ENCODE peak calls at places on chromosomes 1 and 21, in four cellular contexts. R, A, C and F are unnamed samples.
A peak's percentile ranks its signal among the peaks of the same experiment; 100 is the strongest.

GRCh38 chr1:67479146-67479891 is 49.1 kb upstream of the SERBP1 start:
- DNase-seq in C (no peak), A (peak; percentile 7), R (no peak), F (no peak)

GRCh38 chr21:29189358-29189757 is 58.9 kb downstream of the MAP3K7CL start:
- DNase-seq in C (no peak), R (no peak), A (no peak), F (no peak)

GRCh38 chr1:200959341-200959985 is 64.1 kb downstream of the KIF21B start:
- DNase-seq in A (no peak), C (no peak), R (no peak), F (no peak)

GRCh38 chr1:218257371-218257770 is 27.7 kb upstream of the RRP15 start:
- DNase-seq in C (no peak), A (no peak), R (no peak), F (no peak)

GRCh38 chr1:47696404-47696910 is 258.6 kb downstream of the FOXD2 start:
- DNase-seq in R (no peak), C (no peak), A (no peak), F (peak; percentile 5)

GRCh38 chr1:44557756-44558155 is 116.5 kb downstream of the TMEM53 start:
- DNase-seq in A (no peak), C (no peak), R (no peak), F (no peak)

GRCh38 chr1:53376041-53376461 is 48.2 kb upstream of the LRP8 start:
- DNase-seq in C (no peak), A (peak; percentile 95), R (no peak), F (peak; percentile 97)

GRCh38 chr1:43531453-43531905 is 796 bp downstream of the PTPRF start:
- DNase-seq in C (no peak), R (no peak), A (no peak), F (no peak)

GRCh38 chr1:40909281-40909680 is 47.1 kb upstream of the CITED4 start:
- DNase-seq in R (no peak), A (no peak), C (no peak), F (no peak)

GRCh38 chr1:51494138-51494830 is 24.8 kb downstream of the EPS15 start:
- DNase-seq in R (no peak), A (no peak), C (no peak), F (no peak)

GRCh38 chr1:89632213-89633102 is 462 bp upstream of the LRRC8C start:
- DNase-seq in R (peak; percentile 84), C (peak; percentile 79), A (peak; percentile 37), F (peak; percentile 64)

GRCh38 chr21:35652872-35653271 is 407.5 kb downstream of the SETD4 start:
- DNase-seq in R (no peak), C (no peak), A (no peak), F (no peak)

GRCh38 chr1:240739139-240739538 is 127.2 kb upstream of the GREM2 start:
- DNase-seq in R (no peak), C (no peak), A (no peak), F (no peak)

GRCh38 chr1:37274896-37275631 is 199.3 kb upstream of the ZC3H12A start:
- DNase-seq in R (no peak), A (no peak), C (no peak), F (no peak)

GRCh38 chr1:229203030-229203751 is 67.7 kb upstream of the RAB4A start:
- DNase-seq in C (peak; percentile 42), R (no peak), A (no peak), F (no peak)

GRCh38 chr1:94329276-94329675 is 88.9 kb upstream of the ABCD3 start:
- DNase-seq in C (peak; percentile 22), A (no peak), R (no peak), F (no peak)

GRCh38 chr1:229693124-229693523 is 67.1 kb downstream of the URB2 start:
- DNase-seq in C (no peak), R (no peak), A (no peak), F (no peak)

GRCh38 chr1:218463194-218464156 is 118.3 kb downstream of the TGFB2 start:
- DNase-seq in R (no peak), A (no peak), C (peak; percentile 63), F (no peak)

GRCh38 chr21:38486221-38486620 is 12.1 kb downstream of the ERG start:
- DNase-seq in R (no peak), A (no peak), C (no peak), F (no peak)

GRCh38 chr1:9763914-9764313 is 59.9 kb downstream of the CLSTN1 start:
- DNase-seq in A (no peak), C (no peak), R (no peak), F (no peak)

GRCh38 chr1:1920057-1920607 is 1.1 kb upstream of the TMEM52 start:
- DNase-seq in R (no peak), A (no peak), C (no peak), F (no peak)

GRCh38 chr21:42200906-42201614 is 17.9 kb upstream of the ABCG1 start:
- DNase-seq in C (no peak), A (no peak), R (no peak), F (no peak)